ENCODE peak calls at places on chromosomes 12 and 14, in ten cellular contexts. One of them, this sample, is unnamed.

GRCh38 chr12:124130717-124131670 is 158.0 kb downstream of the ZNF664 start:
- DNase-seq in stimulated activated CD8-positive, alpha-beta memory T cell treated with anti-CD3 and anti-CD28 coated beads, Interleukin-12 subunit alpha, Interleukin-12 subunit beta, amount 100 ng/mL, for 1 hour: no peak
- DNase-seq in activated gamma-delta T cell treated with Interleukin-2 at 50 U/mL for 16 hours: no peak
- DNase-seq in hippocampal formation: no peak
- DNase-seq in effector memory CD4-positive, alpha-beta T cell: no peak
- DNase-seq in HTR-8/SVneo: no peak
- DNase-seq in NCI-H1092 treated with DMSO at 0.1 percent for 48 hours: peak; percentile 55
- DNase-seq in cardiac fibroblast: no peak
- DNase-seq in tibial artery: no peak
- DNase-seq in adipocyte: no peak
- DNase-seq in this sample: no peak

GRCh38 chr12:65536876-65537661 is 258.6 kb downstream of the MSRB3 start:
- DNase-seq in stimulated activated CD8-positive, alpha-beta memory T cell treated with anti-CD3 and anti-CD28 coated beads, Interleukin-12 subunit alpha, Interleukin-12 subunit beta, amount 100 ng/mL, for 1 hour: no peak
- DNase-seq in activated gamma-delta T cell treated with Interleukin-2 at 50 U/mL for 16 hours: no peak
- DNase-seq in hippocampal formation: no peak
- DNase-seq in effector memory CD4-positive, alpha-beta T cell: no peak
- DNase-seq in HTR-8/SVneo: peak; percentile 73
- DNase-seq in NCI-H1092 treated with DMSO at 0.1 percent for 48 hours: no peak
- DNase-seq in cardiac fibroblast: peak; percentile 99
- DNase-seq in tibial artery: peak; percentile 76
- DNase-seq in adipocyte: peak; percentile 97
- DNase-seq in this sample: peak; percentile 100

GRCh38 chr12:92582466-92582865 is 120.3 kb upstream of the PLEKHG7 start:
- DNase-seq in stimulated activated CD8-positive, alpha-beta memory T cell treated with anti-CD3 and anti-CD28 coated beads, Interleukin-12 subunit alpha, Interleukin-12 subunit beta, amount 100 ng/mL, for 1 hour: no peak
- DNase-seq in activated gamma-delta T cell treated with Interleukin-2 at 50 U/mL for 16 hours: no peak
- DNase-seq in hippocampal formation: peak; percentile 6
- DNase-seq in effector memory CD4-positive, alpha-beta T cell: no peak
- DNase-seq in HTR-8/SVneo: no peak
- DNase-seq in NCI-H1092 treated with DMSO at 0.1 percent for 48 hours: peak; percentile 84
- DNase-seq in cardiac fibroblast: no peak
- DNase-seq in tibial artery: no peak
- DNase-seq in adipocyte: no peak
- DNase-seq in this sample: no peak

GRCh38 chr12:96985515-96986362 is 78.7 kb downstream of the NEDD1 start:
- DNase-seq in stimulated activated CD8-positive, alpha-beta memory T cell treated with anti-CD3 and anti-CD28 coated beads, Interleukin-12 subunit alpha, Interleukin-12 subunit beta, amount 100 ng/mL, for 1 hour: no peak
- DNase-seq in activated gamma-delta T cell treated with Interleukin-2 at 50 U/mL for 16 hours: peak; percentile 7
- DNase-seq in hippocampal formation: no peak
- DNase-seq in effector memory CD4-positive, alpha-beta T cell: peak; percentile 7
- DNase-seq in HTR-8/SVneo: peak; percentile 38
- DNase-seq in NCI-H1092 treated with DMSO at 0.1 percent for 48 hours: no peak
- DNase-seq in cardiac fibroblast: peak; percentile 18
- DNase-seq in tibial artery: no peak
- DNase-seq in adipocyte: peak; percentile 48
- DNase-seq in this sample: peak; percentile 22

GRCh38 chr14:103749452-103749851 is 33.8 kb downstream of the ZFYVE21 start:
- DNase-seq in stimulated activated CD8-positive, alpha-beta memory T cell treated with anti-CD3 and anti-CD28 coated beads, Interleukin-12 subunit alpha, Interleukin-12 subunit beta, amount 100 ng/mL, for 1 hour: no peak
- DNase-seq in activated gamma-delta T cell treated with Interleukin-2 at 50 U/mL for 16 hours: no peak
- DNase-seq in hippocampal formation: no peak
- DNase-seq in effector memory CD4-positive, alpha-beta T cell: no peak
- DNase-seq in HTR-8/SVneo: no peak
- DNase-seq in NCI-H1092 treated with DMSO at 0.1 percent for 48 hours: no peak
- DNase-seq in cardiac fibroblast: no peak
- DNase-seq in tibial artery: no peak
- DNase-seq in adipocyte: no peak
- DNase-seq in this sample: peak; percentile 30

GRCh38 chr12:24111101-24111500 is 161.6 kb upstream of the SOX5 start:
- DNase-seq in stimulated activated CD8-positive, alpha-beta memory T cell treated with anti-CD3 and anti-CD28 coated beads, Interleukin-12 subunit alpha, Interleukin-12 subunit beta, amount 100 ng/mL, for 1 hour: no peak
- DNase-seq in activated gamma-delta T cell treated with Interleukin-2 at 50 U/mL for 16 hours: no peak
- DNase-seq in hippocampal formation: no peak
- DNase-seq in effector memory CD4-positive, alpha-beta T cell: no peak
- DNase-seq in HTR-8/SVneo: no peak
- DNase-seq in NCI-H1092 treated with DMSO at 0.1 percent for 48 hours: no peak
- DNase-seq in cardiac fibroblast: no peak
- DNase-seq in tibial artery: no peak
- DNase-seq in adipocyte: no peak
- DNase-seq in this sample: peak; percentile 20

GRCh38 chr12:109760930-109761630 is 47.5 kb downstream of the FAM222A start:
- DNase-seq in stimulated activated CD8-positive, alpha-beta memory T cell treated with anti-CD3 and anti-CD28 coated beads, Interleukin-12 subunit alpha, Interleukin-12 subunit beta, amount 100 ng/mL, for 1 hour: no peak
- DNase-seq in activated gamma-delta T cell treated with Interleukin-2 at 50 U/mL for 16 hours: no peak
- DNase-seq in hippocampal formation: no peak
- DNase-seq in effector memory CD4-positive, alpha-beta T cell: no peak
- DNase-seq in HTR-8/SVneo: no peak
- DNase-seq in NCI-H1092 treated with DMSO at 0.1 percent for 48 hours: no peak
- DNase-seq in cardiac fibroblast: no peak
- DNase-seq in tibial artery: peak; percentile 51
- DNase-seq in adipocyte: no peak
- DNase-seq in this sample: no peak

GRCh38 chr12:2212971-2213869 is 160.4 kb downstream of the CACNA1C start:
- DNase-seq in stimulated activated CD8-positive, alpha-beta memory T cell treated with anti-CD3 and anti-CD28 coated beads, Interleukin-12 subunit alpha, Interleukin-12 subunit beta, amount 100 ng/mL, for 1 hour: no peak
- DNase-seq in activated gamma-delta T cell treated with Interleukin-2 at 50 U/mL for 16 hours: no peak
- DNase-seq in hippocampal formation: peak; percentile 77
- DNase-seq in effector memory CD4-positive, alpha-beta T cell: no peak
- DNase-seq in HTR-8/SVneo: no peak
- DNase-seq in NCI-H1092 treated with DMSO at 0.1 percent for 48 hours: no peak
- DNase-seq in cardiac fibroblast: peak; percentile 8
- DNase-seq in tibial artery: no peak
- DNase-seq in adipocyte: no peak
- DNase-seq in this sample: no peak

GRCh38 chr14:101102875-101103274 is 199.4 kb upstream of the RTL1 start:
- DNase-seq in stimulated activated CD8-positive, alpha-beta memory T cell treated with anti-CD3 and anti-CD28 coated beads, Interleukin-12 subunit alpha, Interleukin-12 subunit beta, amount 100 ng/mL, for 1 hour: no peak
- DNase-seq in activated gamma-delta T cell treated with Interleukin-2 at 50 U/mL for 16 hours: no peak
- DNase-seq in hippocampal formation: no peak
- DNase-seq in effector memory CD4-positive, alpha-beta T cell: no peak
- DNase-seq in HTR-8/SVneo: no peak
- DNase-seq in NCI-H1092 treated with DMSO at 0.1 percent for 48 hours: no peak
- DNase-seq in cardiac fibroblast: no peak
- DNase-seq in tibial artery: no peak
- DNase-seq in adipocyte: no peak
- DNase-seq in this sample: no peak

GRCh38 chr12:46409974-46410373 is 37.4 kb upstream of the SLC38A2 start:
- DNase-seq in stimulated activated CD8-positive, alpha-beta memory T cell treated with anti-CD3 and anti-CD28 coated beads, Interleukin-12 subunit alpha, Interleukin-12 subunit beta, amount 100 ng/mL, for 1 hour: no peak
- DNase-seq in activated gamma-delta T cell treated with Interleukin-2 at 50 U/mL for 16 hours: no peak
- DNase-seq in hippocampal formation: no peak
- DNase-seq in effector memory CD4-positive, alpha-beta T cell: no peak
- DNase-seq in HTR-8/SVneo: no peak
- DNase-seq in NCI-H1092 treated with DMSO at 0.1 percent for 48 hours: no peak
- DNase-seq in cardiac fibroblast: no peak
- DNase-seq in tibial artery: no peak
- DNase-seq in adipocyte: no peak
- DNase-seq in this sample: no peak

GRCh38 chr12:124613151-124613585 is 45.8 kb upstream of the NCOR2 start:
- DNase-seq in stimulated activated CD8-positive, alpha-beta memory T cell treated with anti-CD3 and anti-CD28 coated beads, Interleukin-12 subunit alpha, Interleukin-12 subunit beta, amount 100 ng/mL, for 1 hour: no peak
- DNase-seq in activated gamma-delta T cell treated with Interleukin-2 at 50 U/mL for 16 hours: no peak
- DNase-seq in hippocampal formation: no peak
- DNase-seq in effector memory CD4-positive, alpha-beta T cell: no peak
- DNase-seq in HTR-8/SVneo: no peak
- DNase-seq in NCI-H1092 treated with DMSO at 0.1 percent for 48 hours: no peak
- DNase-seq in cardiac fibroblast: peak; percentile 94
- DNase-seq in tibial artery: no peak
- DNase-seq in adipocyte: peak; percentile 85
- DNase-seq in this sample: peak; percentile 77

GRCh38 chr12:104138747-104139186 is 757 bp upstream of the NFYB start:
- DNase-seq in stimulated activated CD8-positive, alpha-beta memory T cell treated with anti-CD3 and anti-CD28 coated beads, Interleukin-12 subunit alpha, Interleukin-12 subunit beta, amount 100 ng/mL, for 1 hour: no peak
- DNase-seq in activated gamma-delta T cell treated with Interleukin-2 at 50 U/mL for 16 hours: no peak
- DNase-seq in hippocampal formation: no peak
- DNase-seq in effector memory CD4-positive, alpha-beta T cell: no peak
- DNase-seq in HTR-8/SVneo: no peak
- DNase-seq in NCI-H1092 treated with DMSO at 0.1 percent for 48 hours: no peak
- DNase-seq in cardiac fibroblast: no peak
- DNase-seq in tibial artery: peak; percentile 70
- DNase-seq in adipocyte: peak; percentile 32
- DNase-seq in this sample: peak; percentile 24

GRCh38 chr14:102929349-102930137 is 7.1 kb downstream of the AMN start:
- DNase-seq in stimulated activated CD8-positive, alpha-beta memory T cell treated with anti-CD3 and anti-CD28 coated beads, Interleukin-12 subunit alpha, Interleukin-12 subunit beta, amount 100 ng/mL, for 1 hour: no peak
- DNase-seq in activated gamma-delta T cell treated with Interleukin-2 at 50 U/mL for 16 hours: no peak
- DNase-seq in hippocampal formation: no peak
- DNase-seq in effector memory CD4-positive, alpha-beta T cell: no peak
- DNase-seq in HTR-8/SVneo: no peak
- DNase-seq in NCI-H1092 treated with DMSO at 0.1 percent for 48 hours: no peak
- DNase-seq in cardiac fibroblast: no peak
- DNase-seq in tibial artery: no peak
- DNase-seq in adipocyte: no peak
- DNase-seq in this sample: no peak

GRCh38 chr14:32022938-32023466 is 54.1 kb upstream of the ARHGAP5 start:
- DNase-seq in stimulated activated CD8-positive, alpha-beta memory T cell treated with anti-CD3 and anti-CD28 coated beads, Interleukin-12 subunit alpha, Interleukin-12 subunit beta, amount 100 ng/mL, for 1 hour: no peak
- DNase-seq in activated gamma-delta T cell treated with Interleukin-2 at 50 U/mL for 16 hours: no peak
- DNase-seq in hippocampal formation: no peak
- DNase-seq in effector memory CD4-positive, alpha-beta T cell: no peak
- DNase-seq in HTR-8/SVneo: no peak
- DNase-seq in NCI-H1092 treated with DMSO at 0.1 percent for 48 hours: no peak
- DNase-seq in cardiac fibroblast: peak; percentile 39
- DNase-seq in tibial artery: no peak
- DNase-seq in adipocyte: peak; percentile 57
- DNase-seq in this sample: no peak

GRCh38 chr14:76217179-76217578 is 65.5 kb downstream of the GPATCH2L start:
- DNase-seq in stimulated activated CD8-positive, alpha-beta memory T cell treated with anti-CD3 and anti-CD28 coated beads, Interleukin-12 subunit alpha, Interleukin-12 subunit beta, amount 100 ng/mL, for 1 hour: no peak
- DNase-seq in activated gamma-delta T cell treated with Interleukin-2 at 50 U/mL for 16 hours: no peak
- DNase-seq in hippocampal formation: no peak
- DNase-seq in effector memory CD4-positive, alpha-beta T cell: no peak
- DNase-seq in HTR-8/SVneo: no peak
- DNase-seq in NCI-H1092 treated with DMSO at 0.1 percent for 48 hours: no peak
- DNase-seq in cardiac fibroblast: no peak
- DNase-seq in tibial artery: no peak
- DNase-seq in adipocyte: no peak
- DNase-seq in this sample: no peak

GRCh38 chr12:15563683-15564082 is 225.5 kb downstream of the EPS8 start:
- DNase-seq in stimulated activated CD8-positive, alpha-beta memory T cell treated with anti-CD3 and anti-CD28 coated beads, Interleukin-12 subunit alpha, Interleukin-12 subunit beta, amount 100 ng/mL, for 1 hour: no peak
- DNase-seq in activated gamma-delta T cell treated with Interleukin-2 at 50 U/mL for 16 hours: no peak
- DNase-seq in hippocampal formation: no peak
- DNase-seq in effector memory CD4-positive, alpha-beta T cell: no peak
- DNase-seq in HTR-8/SVneo: no peak
- DNase-seq in NCI-H1092 treated with DMSO at 0.1 percent for 48 hours: no peak
- DNase-seq in cardiac fibroblast: peak; percentile 81
- DNase-seq in tibial artery: no peak
- DNase-seq in adipocyte: peak; percentile 54
- DNase-seq in this sample: peak; percentile 71

GRCh38 chr12:68290126-68290525 is 36.7 kb upstream of the IL22 start:
- DNase-seq in stimulated activated CD8-positive, alpha-beta memory T cell treated with anti-CD3 and anti-CD28 coated beads, Interleukin-12 subunit alpha, Interleukin-12 subunit beta, amount 100 ng/mL, for 1 hour: no peak
- DNase-seq in activated gamma-delta T cell treated with Interleukin-2 at 50 U/mL for 16 hours: peak; percentile 4
- DNase-seq in hippocampal formation: no peak
- DNase-seq in effector memory CD4-positive, alpha-beta T cell: peak; percentile 7
- DNase-seq in HTR-8/SVneo: no peak
- DNase-seq in NCI-H1092 treated with DMSO at 0.1 percent for 48 hours: no peak
- DNase-seq in cardiac fibroblast: no peak
- DNase-seq in tibial artery: no peak
- DNase-seq in adipocyte: no peak
- DNase-seq in this sample: no peak

GRCh38 chr12:26298785-26299621 is 103.6 kb downstream of the SSPN start:
- DNase-seq in stimulated activated CD8-positive, alpha-beta memory T cell treated with anti-CD3 and anti-CD28 coated beads, Interleukin-12 subunit alpha, Interleukin-12 subunit beta, amount 100 ng/mL, for 1 hour: no peak
- DNase-seq in activated gamma-delta T cell treated with Interleukin-2 at 50 U/mL for 16 hours: no peak
- DNase-seq in hippocampal formation: peak; percentile 45
- DNase-seq in effector memory CD4-positive, alpha-beta T cell: no peak
- DNase-seq in HTR-8/SVneo: peak; percentile 75
- DNase-seq in NCI-H1092 treated with DMSO at 0.1 percent for 48 hours: no peak
- DNase-seq in cardiac fibroblast: peak; percentile 72
- DNase-seq in tibial artery: no peak
- DNase-seq in adipocyte: peak; percentile 86
- DNase-seq in this sample: peak; percentile 90

GRCh38 chr14:68417007-68417659 is 375.7 kb downstream of the ZFP36L1 start:
- DNase-seq in stimulated activated CD8-positive, alpha-beta memory T cell treated with anti-CD3 and anti-CD28 coated beads, Interleukin-12 subunit alpha, Interleukin-12 subunit beta, amount 100 ng/mL, for 1 hour: no peak
- DNase-seq in activated gamma-delta T cell treated with Interleukin-2 at 50 U/mL for 16 hours: no peak
- DNase-seq in hippocampal formation: no peak
- DNase-seq in effector memory CD4-positive, alpha-beta T cell: no peak
- DNase-seq in HTR-8/SVneo: no peak
- DNase-seq in NCI-H1092 treated with DMSO at 0.1 percent for 48 hours: no peak
- DNase-seq in cardiac fibroblast: no peak
- DNase-seq in tibial artery: no peak
- DNase-seq in adipocyte: no peak
- DNase-seq in this sample: no peak

GRCh38 chr12:53660064-53660463 is 15.8 kb downstream of the ATP5MC2 start:
- DNase-seq in stimulated activated CD8-positive, alpha-beta memory T cell treated with anti-CD3 and anti-CD28 coated beads, Interleukin-12 subunit alpha, Interleukin-12 subunit beta, amount 100 ng/mL, for 1 hour: no peak
- DNase-seq in activated gamma-delta T cell treated with Interleukin-2 at 50 U/mL for 16 hours: no peak
- DNase-seq in hippocampal formation: no peak
- DNase-seq in effector memory CD4-positive, alpha-beta T cell: no peak
- DNase-seq in HTR-8/SVneo: no peak
- DNase-seq in NCI-H1092 treated with DMSO at 0.1 percent for 48 hours: no peak
- DNase-seq in cardiac fibroblast: peak; percentile 84
- DNase-seq in tibial artery: peak; percentile 41
- DNase-seq in adipocyte: peak; percentile 11
- DNase-seq in this sample: no peak

This sample was measured in EH.